ENCODE peak calls at places on chromosomes 16 and 17, in five cellular contexts. E, U, T, O and J are unnamed samples.

GRCh38 chr17:47649972-47650524 is 329 bp downstream of the KPNB1 start:
- DNase-seq in O (no peak), E (no peak), U (no peak), T (peak), J (peak)

GRCh38 chr17:49287481-49287880 is 56.9 kb upstream of the PHOSPHO1 start:
- DNase-seq in T (no peak), E (no peak), U (no peak), O (no peak), J (no peak)

GRCh38 chr17:6303664-6304063 is 131.3 kb downstream of the AIPL1 start:
- DNase-seq in U (no peak), T (peak), E (peak), O (peak), J (peak)

GRCh38 chr16:86584726-86585721 is 6.7 kb downstream of the FOXL1 start:
- DNase-seq in E (no peak), T (no peak), U (no peak), O (no peak), J (no peak)

GRCh38 chr17:45307290-45308015 is 9.4 kb downstream of the MAP3K14 start:
- DNase-seq in T (no peak), E (peak), U (peak), O (no peak), J (no peak)

GRCh38 chr17:1683489-1683888 is 1.2 kb downstream of the PRPF8 start:
- DNase-seq in O (no peak), T (no peak), U (no peak), E (no peak), J (no peak)

GRCh38 chr17:3513305-3514035 is 37.7 kb downstream of the ASPA start:
- DNase-seq in O (no peak), T (no peak), E (no peak), U (no peak), J (peak)

GRCh38 chr16:3017806-3018506 is at the start of gene CLDN6:
- DNase-seq in T (peak), E (no peak), U (no peak), O (peak), J (no peak)

GRCh38 chr16:48124266-48124665 is 31.5 kb downstream of the ABCC12 start:
- DNase-seq in T (no peak), U (no peak), O (no peak), E (no peak), J (no peak)

GRCh38 chr16:68265078-68265925 is 976 bp downstream of the SLC7A6 start:
- DNase-seq in E (peak), O (no peak), U (peak), T (no peak), J (peak)

GRCh38 chr16:70331588-70332358 is 14.9 kb upstream of the DDX19A start:
- DNase-seq in E (peak), U (no peak), T (no peak), O (peak), J (no peak)

GRCh38 chr17:81095608-81095888 is 60.6 kb downstream of the BAIAP2 start:
- DNase-seq in T (no peak), O (no peak), U (no peak), E (no peak), J (no peak)

GRCh38 chr17:81093576-81094223 is 58.7 kb downstream of the BAIAP2 start:
- DNase-seq in T (no peak), U (no peak), E (no peak), O (no peak), J (no peak)

GRCh38 chr17:81092518-81093095 is 57.7 kb downstream of the BAIAP2 start:
- DNase-seq in E (no peak), O (no peak), U (no peak), T (no peak), J (no peak)

GRCh38 chr17:81094744-81095607 is 60.0 kb downstream of the BAIAP2 start:
- DNase-seq in O (peak), E (peak), U (peak), T (peak), J (peak)

DNA sequence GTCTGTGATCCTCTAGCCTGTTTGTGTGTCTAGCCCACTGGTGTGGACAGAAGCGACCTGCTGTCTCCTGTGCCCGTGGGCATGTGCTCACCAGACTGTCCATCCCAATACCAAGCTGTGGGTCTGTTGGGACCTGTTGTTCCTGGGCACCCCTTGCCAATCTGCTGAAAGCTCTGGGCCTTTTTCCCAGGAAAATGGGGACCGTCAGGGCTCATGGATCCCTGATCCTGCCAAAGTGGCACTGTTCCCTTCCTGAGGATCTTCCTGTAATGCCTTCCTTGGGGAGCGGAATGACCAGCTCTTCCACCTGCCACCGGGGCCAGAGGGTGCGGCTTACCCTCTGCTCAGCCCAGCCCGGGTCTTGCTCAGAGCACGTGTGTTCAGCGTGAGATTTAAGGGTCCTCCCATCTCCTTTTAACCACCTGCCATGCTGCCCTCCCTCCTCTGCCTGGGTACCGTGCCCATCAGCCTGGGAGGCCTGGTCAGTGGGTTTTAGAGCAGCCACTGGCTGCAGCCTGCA is 59.3 kb downstream of the BAIAP2 start:
- DNase-seq in O (no peak), E (no peak), T (no peak), U (no peak), J (no peak)
- H2AFZ ChIP-seq in O (no peak), E (no peak), T (no peak), U (peak), J (no peak)

DNA sequence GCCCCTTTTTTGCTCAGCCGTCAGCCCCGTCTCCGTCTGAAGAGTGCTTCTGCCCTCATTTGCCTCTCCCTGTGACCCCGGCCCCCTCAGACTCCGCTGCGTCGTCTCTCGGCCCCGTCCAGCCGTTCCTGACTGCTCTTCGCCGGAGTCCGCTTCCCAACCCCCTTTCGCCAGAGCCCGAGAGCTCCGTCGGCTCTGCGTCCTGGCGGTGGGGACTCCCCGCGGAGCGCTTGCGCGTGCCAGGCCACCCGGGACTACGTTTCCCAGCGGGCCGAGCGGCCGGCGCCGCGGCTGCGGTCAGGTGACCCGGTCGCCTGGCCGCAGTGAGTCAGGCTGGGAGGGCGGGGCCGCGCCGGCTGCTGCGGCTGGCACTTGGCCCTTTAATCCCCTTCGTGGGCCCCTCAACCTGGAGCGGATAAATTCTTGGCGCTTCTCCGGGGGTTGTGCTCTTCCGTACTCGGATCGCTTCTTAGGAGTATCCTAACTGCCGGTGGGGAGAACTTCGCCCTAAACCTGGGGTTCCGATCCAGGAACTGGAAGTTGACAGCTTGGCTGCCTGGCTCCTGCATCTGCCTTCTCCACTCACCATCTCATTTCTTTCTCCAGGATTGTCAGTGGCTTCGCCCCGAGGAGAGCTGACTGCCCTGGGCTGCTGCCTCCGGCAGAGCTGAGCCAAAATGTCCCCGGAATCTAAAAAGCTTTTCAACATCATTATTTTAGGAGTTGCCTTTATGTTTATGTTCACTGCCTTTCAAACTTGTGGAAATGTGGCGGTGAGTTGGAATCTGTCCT is at the start of gene MFSD11:
- DNase-seq in U (peak), O (peak), E (peak), T (peak), J (peak)
- H3K14ac ChIP-seq in U (peak), O (peak), E (peak), T (peak), J (peak)

GRCh38 chr16:379961-380836 is 1.6 kb downstream of the PGAP6 start:
- DNase-seq in T (no peak), E (no peak), U (no peak), O (no peak), J (no peak)
- H2AK5ac ChIP-seq in T (peak), E (no peak), U (no peak), O (no peak), J (no peak)

GRCh38 chr17:64008830-64009229 is 10.7 kb downstream of the PRR29 start:
- DNase-seq in U (no peak), T (no peak), E (no peak), O (no peak), J (no peak)

GRCh38 chr17:64008346-64008745 is 10.2 kb downstream of the PRR29 start:
- DNase-seq in U (no peak), E (no peak), T (no peak), O (no peak), J (no peak)

GRCh38 chr17:64009571-64010402 is 10.6 kb downstream of the ICAM2 start:
- DNase-seq in U (peak), O (no peak), T (no peak), E (peak), J (peak)

GRCh38 chr17:64006361-64007088 is 8.4 kb downstream of the PRR29 start:
- DNase-seq in U (no peak), O (peak), T (no peak), E (no peak), J (no peak)

GRCh38 chr17:64007838-64008282 is 9.7 kb downstream of the PRR29 start:
- DNase-seq in O (peak), E (no peak), U (no peak), T (no peak), J (no peak)
- H2AFZ ChIP-seq in O (no peak), E (no peak), U (peak), T (no peak), J (no peak)

DNA sequence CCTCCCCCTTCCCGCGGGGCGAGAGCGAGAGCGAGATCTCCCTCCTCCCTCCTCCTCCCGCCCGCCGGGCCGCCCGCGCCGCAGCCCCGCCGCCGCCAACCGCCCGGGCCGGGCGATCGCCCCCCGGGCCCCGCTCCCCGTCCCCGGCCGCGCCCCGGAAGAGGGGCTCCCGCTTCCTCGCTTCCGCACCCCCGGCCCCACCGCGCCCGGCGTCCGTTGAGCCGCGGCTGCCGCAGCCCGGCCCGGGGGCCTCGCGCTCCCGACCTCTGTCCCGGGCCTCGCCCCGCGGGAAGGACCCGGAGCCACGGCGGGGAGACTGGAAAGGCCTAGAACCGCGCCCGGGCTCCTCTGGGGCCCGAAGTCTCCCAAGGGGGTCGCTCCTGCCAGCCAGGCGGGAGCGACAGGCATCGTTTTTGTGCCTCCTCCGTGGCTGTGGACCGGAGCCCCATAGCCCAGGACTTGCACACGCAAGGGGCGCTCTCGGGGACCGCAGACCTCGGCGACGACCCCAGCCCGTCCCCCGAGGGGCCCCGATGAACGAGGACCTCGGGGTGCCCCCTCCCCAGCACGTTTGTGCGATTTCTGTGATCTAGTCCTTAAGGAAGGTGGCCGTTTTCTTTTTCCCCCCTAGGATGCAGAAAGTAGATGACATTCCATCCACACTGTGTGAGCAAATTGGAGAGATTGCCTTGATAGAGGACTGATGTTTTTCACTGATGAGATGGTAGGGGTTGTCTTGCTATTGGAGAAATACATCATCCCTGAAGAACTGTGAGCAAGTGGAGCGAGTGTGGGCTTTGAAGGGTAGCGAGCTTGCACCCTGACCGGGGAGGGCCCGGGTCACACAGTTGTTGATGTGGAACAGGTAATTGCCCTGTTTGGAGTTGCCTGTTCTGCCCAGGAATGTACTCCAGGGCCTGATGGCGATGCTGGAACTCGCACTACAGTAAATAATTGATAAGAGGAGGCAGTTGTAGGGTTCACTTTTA is 610 bp downstream of the BANP start:
- DNase-seq in E (peak), T (peak), O (no peak), U (no peak), J (no peak)
- H3K14ac ChIP-seq in E (peak), T (peak), O (peak), U (peak), J (peak)

GRCh38 chr16:85481206-85481605 is 131.9 kb upstream of the GSE1 start:
- DNase-seq in T (no peak), U (no peak), E (no peak), O (no peak), J (no peak)

GRCh38 chr16:85480727-85481101 is 132.4 kb upstream of the GSE1 start:
- DNase-seq in O (no peak), E (no peak), U (no peak), T (no peak), J (peak)

GRCh38 chr16:85483424-85483823 is 129.7 kb upstream of the GSE1 start:
- DNase-seq in U (no peak), O (no peak), E (no peak), T (no peak), J (no peak)

GRCh38 chr16:85479972-85480726 is 133.0 kb upstream of the GSE1 start:
- DNase-seq in O (peak), U (no peak), E (no peak), T (no peak), J (peak)

GRCh38 chr16:85481738-85482137 is 131.4 kb upstream of the GSE1 start:
- DNase-seq in E (no peak), U (no peak), T (no peak), O (no peak), J (peak)
- H2AK5ac ChIP-seq in E (no peak), U (no peak), T (peak), O (no peak), J (no peak)

DNA sequence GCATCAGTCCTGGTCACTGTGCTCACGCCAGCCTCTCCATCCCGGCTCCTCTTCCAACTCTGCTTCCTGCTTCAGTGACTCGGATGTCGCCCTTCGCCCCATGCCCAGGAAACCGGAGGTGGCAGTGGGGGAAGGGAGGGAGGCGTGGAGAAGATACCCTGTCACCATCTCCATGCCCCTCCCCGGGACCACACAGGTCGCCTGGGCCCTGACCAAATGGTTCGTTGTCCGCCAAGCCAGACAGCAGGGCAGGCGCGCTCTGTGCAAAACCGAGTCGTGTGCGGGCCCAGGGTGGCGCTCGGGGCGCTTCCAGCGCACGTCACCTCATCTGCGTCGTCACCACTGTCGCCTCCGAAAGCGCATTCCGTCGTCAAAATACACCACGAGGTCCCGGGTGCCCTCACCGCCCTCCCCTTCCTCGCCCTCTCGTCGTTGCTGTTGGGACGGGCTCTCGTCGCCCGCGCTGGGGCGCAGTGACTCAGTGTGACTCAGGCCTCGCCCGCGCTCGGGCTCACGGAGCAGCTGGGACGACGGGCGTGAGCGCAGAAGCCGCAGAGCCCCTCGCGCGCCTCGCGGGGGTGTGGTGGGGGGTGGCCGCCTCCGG is 39.2 kb downstream of the ZNF778 start:
- DNase-seq in O (peak), U (peak), T (no peak), E (peak), J (peak)
- H2AFZ ChIP-seq in O (no peak), U (peak), T (no peak), E (peak), J (no peak)

DNA sequence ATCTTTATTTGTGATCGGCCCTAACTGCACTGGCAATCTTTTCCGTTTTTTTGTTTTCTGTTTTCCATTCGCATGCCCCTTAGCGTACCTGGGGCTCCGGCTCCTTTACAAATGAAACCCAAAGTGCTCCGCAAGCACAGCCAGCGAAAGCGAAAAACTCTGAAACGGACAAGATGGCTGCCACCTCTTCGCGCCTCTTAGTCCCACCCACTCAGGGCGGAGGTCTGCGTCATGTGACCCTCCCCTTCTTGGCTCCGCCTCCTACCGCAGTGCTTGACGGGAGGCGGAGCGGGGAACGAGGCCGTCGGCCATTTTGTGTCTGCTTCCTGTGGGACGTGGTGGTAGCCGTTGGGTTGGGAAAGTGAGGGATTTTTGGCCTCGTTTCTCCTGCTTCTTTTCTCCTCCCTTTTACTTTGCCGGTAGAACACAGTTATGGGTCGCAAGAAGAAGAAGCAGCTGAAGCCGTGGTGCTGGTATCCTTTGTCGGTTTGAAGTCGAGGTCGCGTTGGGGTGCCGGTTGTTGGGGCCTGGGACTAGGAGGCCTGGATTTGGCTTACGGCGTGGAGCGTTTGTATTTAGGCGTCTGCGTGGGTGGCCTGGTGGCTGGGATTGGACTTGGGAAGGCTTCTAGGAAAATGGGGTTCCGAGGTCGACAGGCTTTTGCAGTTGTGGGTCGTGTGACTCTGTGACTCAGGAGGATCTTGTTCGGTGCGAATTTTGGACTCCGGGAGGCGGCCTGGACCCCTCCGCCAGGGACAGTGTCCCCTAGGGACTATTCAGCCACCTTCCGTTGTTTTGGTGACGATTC is at the start of gene ZNF207:
- DNase-seq in O (peak), T (peak), E (peak), U (peak), J (peak)
- H3K14ac ChIP-seq in O (peak), T (peak), E (peak), U (peak), J (peak)

DNA sequence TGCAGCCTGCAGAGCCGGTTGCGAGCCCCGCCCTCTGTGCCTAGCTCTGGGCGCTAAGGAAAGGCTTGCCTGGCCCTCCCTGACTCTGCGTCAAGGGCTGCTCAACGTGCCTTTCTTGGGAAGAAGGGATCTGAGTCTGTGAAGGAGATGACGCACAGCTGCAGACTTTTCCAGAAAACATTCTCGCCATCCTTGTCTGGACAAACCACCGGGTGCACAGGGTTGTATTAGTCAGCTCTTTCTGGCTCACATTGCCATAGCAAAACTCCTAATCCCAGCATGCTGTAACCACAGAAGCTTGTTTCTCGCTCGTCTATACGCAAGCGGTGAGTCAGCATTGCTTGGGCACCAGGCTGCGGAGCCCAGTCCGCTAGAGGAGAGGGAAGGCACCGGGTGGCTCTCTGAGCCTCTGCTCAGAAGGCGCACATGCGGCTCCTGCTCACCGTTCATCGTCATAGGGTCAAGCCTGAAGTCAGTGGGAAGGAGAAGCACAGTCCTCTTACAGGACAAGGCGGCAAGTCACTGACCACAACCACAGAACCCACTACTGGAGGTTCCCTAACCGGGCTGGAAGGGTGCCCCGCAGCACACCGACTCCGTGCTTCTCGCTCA is 2.2 kb upstream of the CD300H start:
- DNase-seq in O (peak), E (peak), T (no peak), U (peak), J (peak)
- H2AK5ac ChIP-seq in O (no peak), E (no peak), T (no peak), U (no peak), J (no peak)